ENCODE peak calls at places on chromosomes 7 and 10, in six cellular contexts. V is astrocyte of the cerebellum, N is ecto neural progenitor cell, H is HuH-7.5, X is HAP-1, S is NCI-H1105 treated with DMSO at 0.1 percent for 48 hours. Q is an unnamed sample.

GRCh38 chr10:26519803-26520202 is 81.7 kb downstream of the APBB1IP start:
- DNase-seq in V (no peak), N (no peak), H (no peak), X (no peak), S (no peak), Q (no peak)

GRCh38 chr7:131602304-131602993 is 46.0 kb upstream of the PODXL start:
- DNase-seq in V (no peak), N (no peak), H (no peak), X (peak; percentile 37), S (no peak), Q (no peak)

GRCh38 chr7:46969303-46970130 is 612.4 kb downstream of the TNS3 start:
- DNase-seq in V (peak; percentile 65), N (no peak), H (no peak), X (no peak), S (no peak), Q (no peak)

GRCh38 chr10:69504576-69505250 is 53.4 kb downstream of the TSPAN15 start:
- DNase-seq in V (no peak), N (no peak), H (no peak), X (no peak), S (no peak), Q (no peak)

GRCh38 chr10:94023909-94024308 is 30.2 kb downstream of the PLCE1 start:
- DNase-seq in V (no peak), N (no peak), H (no peak), X (no peak), S (no peak), Q (no peak)

GRCh38 chr10:95792874-95793285 is 36.9 kb downstream of the ENTPD1 start:
- DNase-seq in V (peak; percentile 9), N (no peak), H (no peak), X (no peak), S (no peak), Q (no peak)

GRCh38 chr7:2218444-2218785 is 14.3 kb downstream of the MAD1L1 start:
- DNase-seq in V (no peak), N (no peak), H (no peak), X (no peak), S (no peak), Q (no peak)

GRCh38 chr7:13988765-13989137 is 715 bp downstream of the ETV1 start:
- DNase-seq in V (no peak), N (peak; percentile 64), H (no peak), X (peak; percentile 39), S (peak; percentile 80), Q (peak; percentile 6)

GRCh38 chr10:77602231-77602912 is 35.2 kb downstream of the KCNMA1 start:
- DNase-seq in V (no peak), N (no peak), H (no peak), X (no peak), S (no peak), Q (no peak)

GRCh38 chr7:43905954-43906326 is 456 bp downstream of the URGCP start:
- DNase-seq in V (no peak), N (peak; percentile 63), H (peak; percentile 45), X (peak; percentile 51), S (peak; percentile 41), Q (peak; percentile 27)

GRCh38 chr7:134755422-134756022 is 23.9 kb upstream of the CALD1 start:
- DNase-seq in V (no peak), N (no peak), H (no peak), X (peak; percentile 57), S (no peak), Q (no peak)

GRCh38 chr10:108583827-108584226 is 1339.5 kb downstream of the XPNPEP1 start:
- DNase-seq in V (no peak), N (no peak), H (no peak), X (no peak), S (no peak), Q (no peak)

GRCh38 chr10:66538352-66538751 is 387.5 kb upstream of the LRRTM3 start:
- DNase-seq in V (no peak), N (no peak), H (no peak), X (no peak), S (no peak), Q (no peak)